ENCODE peak calls at places on chromosomes 7 and 10, in seven cellular contexts. R is H1, B is HepG2, H is GM12892, U is SK-N-SH, W is GM12891, C is GM12878. T is an unnamed sample.

GRCh38 chr10:24901686-24902399 is 50.6 kb downstream of the PRTFDC1 start:
- DNase-seq in R (no peak), B (peak), H (no peak), U (no peak), W (no peak), C (peak), T (peak)

GRCh38 chr10:49164587-49165188 is 23.5 kb downstream of the TMEM273 start:
- DNase-seq in R (peak), B (peak), H (peak), U (peak), W (peak), C (no peak), T (peak)

GRCh38 chr7:95690367-95690947 is 81.9 kb upstream of the DYNC1I1 start:
- DNase-seq in R (no peak), B (peak), H (no peak), U (peak), W (no peak), C (peak), T (peak)

GRCh38 chr10:87860156-87860795 is 3.1 kb downstream of the KLLN start:
- DNase-seq in R (no peak), B (peak), H (peak), U (peak), W (no peak), C (peak), T (no peak)

GRCh38 chr10:12504176-12504575 is 154.8 kb downstream of the CAMK1D start:
- DNase-seq in R (peak), B (no peak), H (no peak), U (no peak), W (no peak), C (no peak), T (no peak)

GRCh38 chr7:108348913-108349312 is 107.3 kb downstream of the NRCAM start:
- DNase-seq in R (no peak), B (no peak), H (no peak), U (no peak), W (no peak), C (no peak), T (no peak)

GRCh38 chr7:67311901-67312300 is 315.3 kb downstream of the TYW1 start:
- DNase-seq in R (no peak), B (no peak), H (no peak), U (no peak), W (no peak), C (no peak), T (no peak)

GRCh38 chr7:25303380-25304321 is 75.4 kb upstream of the NPVF start:
- DNase-seq in R (no peak), B (no peak), H (no peak), U (no peak), W (no peak), C (no peak), T (no peak)

GRCh38 chr10:65348637-65349036 is 1577.2 kb upstream of the LRRTM3 start:
- DNase-seq in R (no peak), B (no peak), H (no peak), U (no peak), W (no peak), C (no peak), T (no peak)

GRCh38 chr10:124578231-124579002 is 116.8 kb downstream of the LHPP start:
- DNase-seq in R (no peak), B (no peak), H (no peak), U (no peak), W (no peak), C (no peak), T (no peak)

GRCh38 chr10:32501906-32502305 is 56.0 kb downstream of the CCDC7 start:
- DNase-seq in R (no peak), B (peak), H (no peak), U (no peak), W (no peak), C (no peak), T (peak)

DNA sequence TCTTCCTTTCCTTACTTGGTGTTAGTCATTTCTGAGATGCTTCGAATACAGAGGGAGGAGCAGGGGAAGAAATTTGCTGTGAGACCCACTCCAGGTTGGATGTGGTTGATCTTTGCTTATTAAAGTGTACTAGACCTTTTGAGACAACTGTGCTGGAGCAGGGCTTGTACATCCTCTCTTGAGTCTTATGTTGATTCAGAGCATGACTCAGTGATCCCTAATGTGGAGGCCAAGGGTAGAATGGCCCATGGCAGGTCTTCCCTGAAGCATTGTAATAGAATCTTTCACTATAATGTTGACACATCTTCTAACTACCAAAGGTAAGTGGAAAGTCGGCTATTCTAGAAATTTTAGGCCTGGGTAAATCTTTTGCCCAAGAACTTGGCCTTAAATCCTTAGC is 17.0 kb upstream of the SFR1 start:
- DNase-seq in R (no peak), B (no peak), H (no peak), U (no peak), W (no peak), C (no peak), T (no peak)
- TF ChIP-seq TAF1 in R (no peak), B (no peak), H (no peak), U (no peak), W (no peak), C (no peak), T (no peak)

GRCh38 chr7:38321515-38321944 is 48.1 kb upstream of the TARP start:
- DNase-seq in R (no peak), B (no peak), H (no peak), U (no peak), W (no peak), C (no peak), T (no peak)
- TF ChIP-seq TAF1 in R (no peak), B (no peak), H (no peak), U (no peak), W (no peak), C (no peak), T (no peak)

GRCh38 chr7:114979388-114979787 is 57.5 kb downstream of the MDFIC start:
- DNase-seq in R (no peak), B (no peak), H (no peak), U (no peak), W (no peak), C (no peak), T (no peak)
- TF ChIP-seq TAF1 in R (no peak), B (no peak), H (no peak), U (no peak), W (no peak), C (no peak), T (no peak)

GRCh38 chr7:152902870-152903860 is 143.6 kb downstream of the ACTR3B start:
- DNase-seq in R (no peak), B (no peak), H (no peak), U (no peak), W (no peak), C (no peak), T (no peak)
- TF ChIP-seq TAF1 in R (no peak), B (no peak), H (no peak), U (no peak), W (no peak), C (no peak), T (no peak)

GRCh38 chr7:7792089-7792488 is 73.7 kb upstream of the RPA3 start:
- DNase-seq in R (no peak), B (no peak), H (no peak), U (no peak), W (no peak), C (no peak), T (no peak)
- TF ChIP-seq TAF1 in R (no peak), B (no peak), H (no peak), U (no peak), W (no peak), C (no peak), T (no peak)